ENCODE peak calls at places on chromosomes 3 and 15, in seven cellular contexts. One of them, this sample, is unnamed.

GRCh38 chr15:91338763-91339162 is 238.7 kb downstream of the SV2B start:
- DNase-seq in glutamatergic neuron: no peak
- DNase-seq in left lung: no peak
- DNase-seq in stimulated activated CD8-positive, alpha-beta memory T cell treated with anti-CD3 and anti-CD28 coated beads, Interleukin-2, amount 100 ng/mL, for 48 hours: no peak
- DNase-seq in foreskin fibroblast: no peak
- DNase-seq in hippocampal formation: no peak
- DNase-seq in NCI-H1092: no peak
- DNase-seq in this sample: no peak

GRCh38 chr15:67267951-67268941 is 13.7 kb downstream of the IQCH start:
- DNase-seq in glutamatergic neuron: no peak
- DNase-seq in left lung: no peak
- DNase-seq in stimulated activated CD8-positive, alpha-beta memory T cell treated with anti-CD3 and anti-CD28 coated beads, Interleukin-2, amount 100 ng/mL, for 48 hours: no peak
- DNase-seq in foreskin fibroblast: no peak
- DNase-seq in hippocampal formation: no peak
- DNase-seq in NCI-H1092: no peak
- DNase-seq in this sample: no peak

GRCh38 chr3:38133557-38134405 is 3.1 kb downstream of the ACAA1 start:
- DNase-seq in glutamatergic neuron: no peak
- DNase-seq in left lung: no peak
- DNase-seq in stimulated activated CD8-positive, alpha-beta memory T cell treated with anti-CD3 and anti-CD28 coated beads, Interleukin-2, amount 100 ng/mL, for 48 hours: no peak
- DNase-seq in foreskin fibroblast: no peak
- DNase-seq in hippocampal formation: no peak
- DNase-seq in NCI-H1092: no peak
- DNase-seq in this sample: no peak

GRCh38 chr3:84724877-84725276 is 233.9 kb upstream of the CADM2 start:
- DNase-seq in glutamatergic neuron: peak; percentile 33
- DNase-seq in left lung: no peak
- DNase-seq in stimulated activated CD8-positive, alpha-beta memory T cell treated with anti-CD3 and anti-CD28 coated beads, Interleukin-2, amount 100 ng/mL, for 48 hours: no peak
- DNase-seq in foreskin fibroblast: peak; percentile 30
- DNase-seq in hippocampal formation: no peak
- DNase-seq in NCI-H1092: no peak
- DNase-seq in this sample: no peak

GRCh38 chr3:141828487-141829284 is 47.8 kb upstream of the ATP1B3 start:
- DNase-seq in glutamatergic neuron: peak; percentile 68
- DNase-seq in left lung: no peak
- DNase-seq in stimulated activated CD8-positive, alpha-beta memory T cell treated with anti-CD3 and anti-CD28 coated beads, Interleukin-2, amount 100 ng/mL, for 48 hours: no peak
- DNase-seq in foreskin fibroblast: peak; percentile 28
- DNase-seq in hippocampal formation: no peak
- DNase-seq in NCI-H1092: no peak
- DNase-seq in this sample: peak; percentile 40

GRCh38 chr15:85131915-85132314 is 150.3 kb downstream of the PDE8A start:
- DNase-seq in glutamatergic neuron: no peak
- DNase-seq in left lung: no peak
- DNase-seq in stimulated activated CD8-positive, alpha-beta memory T cell treated with anti-CD3 and anti-CD28 coated beads, Interleukin-2, amount 100 ng/mL, for 48 hours: no peak
- DNase-seq in foreskin fibroblast: no peak
- DNase-seq in hippocampal formation: no peak
- DNase-seq in NCI-H1092: no peak
- DNase-seq in this sample: no peak

GRCh38 chr15:46589088-46589487 is 954.3 kb downstream of the SQOR start:
- DNase-seq in glutamatergic neuron: no peak
- DNase-seq in left lung: no peak
- DNase-seq in stimulated activated CD8-positive, alpha-beta memory T cell treated with anti-CD3 and anti-CD28 coated beads, Interleukin-2, amount 100 ng/mL, for 48 hours: no peak
- DNase-seq in foreskin fibroblast: no peak
- DNase-seq in hippocampal formation: no peak
- DNase-seq in NCI-H1092: no peak
- DNase-seq in this sample: no peak

GRCh38 chr3:65939841-65940246 is 98.9 kb downstream of the MAGI1 start:
- DNase-seq in glutamatergic neuron: no peak
- DNase-seq in left lung: no peak
- DNase-seq in stimulated activated CD8-positive, alpha-beta memory T cell treated with anti-CD3 and anti-CD28 coated beads, Interleukin-2, amount 100 ng/mL, for 48 hours: no peak
- DNase-seq in foreskin fibroblast: no peak
- DNase-seq in hippocampal formation: no peak
- DNase-seq in NCI-H1092: no peak
- DNase-seq in this sample: no peak

GRCh38 chr3:42712716-42713372 is 10.2 kb upstream of the HHATL start:
- DNase-seq in glutamatergic neuron: no peak
- DNase-seq in left lung: no peak
- DNase-seq in stimulated activated CD8-positive, alpha-beta memory T cell treated with anti-CD3 and anti-CD28 coated beads, Interleukin-2, amount 100 ng/mL, for 48 hours: no peak
- DNase-seq in foreskin fibroblast: no peak
- DNase-seq in hippocampal formation: no peak
- DNase-seq in NCI-H1092: no peak
- DNase-seq in this sample: no peak

GRCh38 chr3:112759681-112760080 is 87.0 kb downstream of the CD200R1L start:
- DNase-seq in glutamatergic neuron: no peak
- DNase-seq in left lung: no peak
- DNase-seq in stimulated activated CD8-positive, alpha-beta memory T cell treated with anti-CD3 and anti-CD28 coated beads, Interleukin-2, amount 100 ng/mL, for 48 hours: no peak
- DNase-seq in foreskin fibroblast: no peak
- DNase-seq in hippocampal formation: no peak
- DNase-seq in NCI-H1092: peak; percentile 58
- DNase-seq in this sample: no peak

GRCh38 chr15:59885832-59886231 is 118.3 kb upstream of the FOXB1 start:
- DNase-seq in glutamatergic neuron: peak; percentile 26
- DNase-seq in left lung: no peak
- DNase-seq in stimulated activated CD8-positive, alpha-beta memory T cell treated with anti-CD3 and anti-CD28 coated beads, Interleukin-2, amount 100 ng/mL, for 48 hours: no peak
- DNase-seq in foreskin fibroblast: peak; percentile 12
- DNase-seq in hippocampal formation: no peak
- DNase-seq in NCI-H1092: peak; percentile 55
- DNase-seq in this sample: peak; percentile 81

GRCh38 chr15:82081904-82082810 is 36.3 kb upstream of the MEX3B start:
- DNase-seq in glutamatergic neuron: no peak
- DNase-seq in left lung: no peak
- DNase-seq in stimulated activated CD8-positive, alpha-beta memory T cell treated with anti-CD3 and anti-CD28 coated beads, Interleukin-2, amount 100 ng/mL, for 48 hours: no peak
- DNase-seq in foreskin fibroblast: peak; percentile 83
- DNase-seq in hippocampal formation: no peak
- DNase-seq in NCI-H1092: no peak
- DNase-seq in this sample: no peak

GRCh38 chr15:60854858-60855568 is 374.1 kb downstream of the RORA start:
- DNase-seq in glutamatergic neuron: no peak
- DNase-seq in left lung: no peak
- DNase-seq in stimulated activated CD8-positive, alpha-beta memory T cell treated with anti-CD3 and anti-CD28 coated beads, Interleukin-2, amount 100 ng/mL, for 48 hours: no peak
- DNase-seq in foreskin fibroblast: no peak
- DNase-seq in hippocampal formation: no peak
- DNase-seq in NCI-H1092: no peak
- DNase-seq in this sample: no peak

GRCh38 chr3:143963946-143964345 is 7.7 kb upstream of the DIPK2A start:
- DNase-seq in glutamatergic neuron: no peak
- DNase-seq in left lung: peak; percentile 21
- DNase-seq in stimulated activated CD8-positive, alpha-beta memory T cell treated with anti-CD3 and anti-CD28 coated beads, Interleukin-2, amount 100 ng/mL, for 48 hours: no peak
- DNase-seq in foreskin fibroblast: no peak
- DNase-seq in hippocampal formation: no peak
- DNase-seq in NCI-H1092: no peak
- DNase-seq in this sample: no peak